ENCODE peak calls at places on chromosome 11, in six cellular contexts. A is HCT116; S is heart left ventricle; R is pancreas; U is CD8-positive, alpha-beta T cell; D is uterus. J is an unnamed sample.

GRCh38 chr11:32316846-32317525 is 118.4 kb downstream of the WT1 start:
- DNase-seq in U (no peak), A (no peak), R (no peak), D (no peak), S (no peak), J (no peak)

GRCh38 chr11:76724162-76724768 is 53.7 kb upstream of the LRRC32 start:
- DNase-seq in R (no peak), D (no peak), A (no peak), U (no peak), S (no peak), J (no peak)

GRCh38 chr11:76686261-76687079 is 15.9 kb upstream of the LRRC32 start:
- DNase-seq in S (no peak), R (no peak), U (no peak), D (no peak), A (no peak), J (no peak)

GRCh38 chr11:121534131-121535093 is 81.6 kb upstream of the SORL1-AS1 start:
- DNase-seq in A (no peak), S (no peak), D (peak; percentile 37), R (no peak), U (no peak), J (no peak)

GRCh38 chr11:110349109-110349996 is 52.9 kb upstream of the RDX start:
- DNase-seq in U (no peak), S (no peak), R (no peak), D (no peak), A (no peak), J (no peak)

GRCh38 chr11:5004429-5005274 is 10.0 kb downstream of the OR51L1 start:
- DNase-seq in R (peak; percentile 27), D (no peak), S (no peak), A (peak; percentile 36), U (no peak), J (no peak)

GRCh38 chr11:15918212-15918611 is 438.1 kb downstream of the SOX6 start:
- DNase-seq in D (no peak), R (no peak), S (no peak), U (no peak), A (no peak), J (no peak)

GRCh38 chr11:12439615-12440014 is 62.2 kb downstream of the PARVA start:
- DNase-seq in R (no peak), A (no peak), U (no peak), S (no peak), D (no peak), J (no peak)

GRCh38 chr11:33311680-33312079 is 54.5 kb downstream of the HIPK3 start:
- DNase-seq in A (no peak), U (no peak), R (no peak), S (no peak), D (no peak), J (no peak)

GRCh38 chr11:11845066-11845465 is 3.3 kb downstream of the USP47 start:
- DNase-seq in R (no peak), D (no peak), S (no peak), A (peak; percentile 52), U (no peak), J (no peak)

GRCh38 chr11:134385774-134386565 is 26.1 kb downstream of the B3GAT1 start:
- DNase-seq in D (no peak), A (no peak), U (no peak), S (no peak), R (peak; percentile 38), J (no peak)

GRCh38 chr11:74169736-74170458 is 905 bp downstream of the C2CD3 start:
- DNase-seq in S (no peak), A (no peak), D (no peak), U (no peak), R (no peak), J (no peak)

GRCh38 chr11:47356129-47356997 is 3.9 kb upstream of the MYBPC3 start:
- DNase-seq in A (no peak), U (no peak), S (no peak), R (no peak), D (no peak), J (no peak)

GRCh38 chr11:68146704-68147474 is 25.7 kb upstream of the CHKA start:
- DNase-seq in U (no peak), A (no peak), R (peak; percentile 94), D (no peak), S (peak; percentile 29), J (no peak)

GRCh38 chr11:77191429-77191822 is 63.4 kb downstream of the MYO7A start:
- DNase-seq in R (peak; percentile 56), S (no peak), D (no peak), A (peak; percentile 7), U (no peak), J (no peak)

GRCh38 chr11:62245271-62245753 is 3.3 kb downstream of the SCGB1D2 start:
- DNase-seq in A (no peak), D (no peak), R (no peak), S (no peak), U (no peak), J (no peak)

GRCh38 chr11:59866397-59866796 is at the start of gene TCN1:
- DNase-seq in D (no peak), S (no peak), A (peak; percentile 52), R (no peak), U (no peak), J (no peak)

GRCh38 chr11:117875397-117876048 is 935 bp downstream of the FXYD6 start:
- DNase-seq in R (no peak), D (no peak), S (no peak), A (no peak), U (no peak), J (no peak)

GRCh38 chr11:7690648-7691047 is 15.6 kb downstream of the OVCH2 start:
- DNase-seq in R (no peak), A (no peak), U (no peak), D (no peak), S (no peak), J (no peak)

GRCh38 chr11:1498262-1498661 is 11.7 kb upstream of the MOB2 start:
- DNase-seq in S (no peak), A (no peak), U (no peak), R (no peak), D (no peak), J (no peak)

GRCh38 chr11:67668191-67668551 is 6.3 kb downstream of the ALDH3B2 start:
- DNase-seq in U (no peak), S (no peak), D (no peak), A (no peak), R (no peak), J (no peak)

GRCh38 chr11:57363131-57363530 is 17.8 kb downstream of the PRG3 start:
- DNase-seq in S (no peak), R (no peak), U (no peak), D (no peak), A (no peak), J (no peak)

GRCh38 chr11:105164226-105164625 is 24.7 kb upstream of the CARD18 start:
- DNase-seq in D (no peak), U (no peak), R (no peak), S (no peak), A (no peak), J (no peak)

GRCh38 chr11:132746305-132746704 is 786.0 kb downstream of the OPCML start:
- DNase-seq in R (no peak), S (no peak), U (no peak), A (no peak), D (no peak), J (no peak)
- H3K4me1 ChIP-seq in R (no peaks in the 10 kb centered on the region), S (no peaks in the 10 kb centered on the region), U (no peaks in the 10 kb centered on the region), A (no peaks in the 10 kb centered on the region), D (no peaks in the 10 kb centered on the region), J (no peaks in the 10 kb centered on the region)

GRCh38 chr11:102580185-102580951 is 44.8 kb downstream of the MMP20 start:
- DNase-seq in U (no peak), R (no peak), D (no peak), S (no peak), A (no peak), J (no peak)
- H3K27ac ChIP-seq in U (no peak overlapping the region), R (no peak overlapping the region), D (no peak overlapping the region), S (no peak overlapping the region), A (no peak overlapping the region), J (no peak overlapping the region)

GRCh38 chr11:93131709-93132108 is 66.1 kb downstream of the SLC36A4 start:
- DNase-seq in S (no peak), D (no peak), U (no peak), A (no peak), R (no peak), J (no peak)
- TF ChIP-seq CTCF in S (peak; percentile 10), D (no peak), U (no peak), A (peak; percentile 26), R (no peak), J (no peak)

GRCh38 chr11:36026315-36026968 is 82.6 kb downstream of the LDLRAD3 start:
- DNase-seq in D (no peak), U (no peak), A (no peak), R (no peak), S (no peak), J (no peak)
- H3K4me1 ChIP-seq in D (no peaks in the 10 kb centered on the region), U (no peaks in the 10 kb centered on the region), A (no peaks in the 10 kb centered on the region), R (no peaks in the 10 kb centered on the region), S (peaks cover 5% of the 10 kb centered on the region), J (peaks cover under 1% of the 10 kb centered on the region)

DNA sequence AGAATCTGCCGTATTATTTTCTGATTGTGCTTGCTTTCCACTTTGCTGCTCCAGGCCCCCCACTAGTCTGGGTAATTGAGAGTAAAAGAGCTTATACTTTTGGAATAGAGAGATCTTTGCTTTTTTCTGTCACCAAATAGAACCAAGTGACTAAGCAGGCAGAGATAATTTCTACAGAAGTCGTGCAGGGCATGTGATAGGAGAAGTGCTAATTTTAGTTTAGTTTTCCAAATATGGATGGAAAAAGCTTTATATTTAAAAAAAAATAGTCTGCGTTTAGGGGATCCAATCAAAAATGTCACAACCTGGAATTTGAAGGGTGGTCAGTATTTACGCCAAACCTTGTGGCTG is 165.6 kb downstream of the LDLRAD3 start:
- DNase-seq in S (no peak), A (no peak), R (no peak), D (no peak), U (no peak), J (no peak)
- H3K27ac ChIP-seq in S (no peak overlapping the region), A (no peak overlapping the region), R (no peak overlapping the region), D (no peak overlapping the region), U (no peak overlapping the region), J (no peak overlapping the region)

DNA sequence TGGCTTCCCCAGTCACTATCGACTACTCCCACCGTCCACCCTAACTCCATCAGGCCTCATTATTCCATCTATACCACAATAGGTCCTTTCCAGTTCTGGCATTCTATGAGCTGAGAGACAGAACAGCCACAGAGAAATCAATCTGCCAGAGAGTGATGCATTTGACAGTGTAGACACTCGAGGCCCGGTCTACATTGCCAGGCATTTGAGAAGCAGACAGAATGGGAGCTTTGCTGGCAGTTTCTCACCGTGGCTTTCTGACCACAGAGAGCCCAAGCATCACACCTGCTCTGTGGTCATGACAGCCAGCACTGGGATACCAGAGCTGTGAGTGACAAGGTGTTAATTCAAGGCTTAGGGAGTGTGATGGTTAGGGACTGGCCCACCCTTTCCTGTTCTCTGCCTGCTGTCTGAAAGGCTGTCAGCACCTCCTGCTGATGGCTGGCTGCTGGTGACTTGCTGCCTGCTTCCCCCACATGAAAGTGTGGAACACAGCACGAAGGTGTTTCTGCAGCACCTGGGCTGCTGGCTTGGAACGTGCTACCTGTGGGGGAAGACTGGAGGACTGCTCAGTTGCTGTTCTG is 137.8 kb downstream of the KIRREL3 start:
- DNase-seq in U (no peak), S (no peak), D (no peak), R (no peak), A (no peak), J (no peak)
- TF ChIP-seq CTCF in U (no peak), S (no peak), D (no peak), R (no peak), A (no peak), J (no peak)